ENCODE peak calls at places on chromosome 9, in five cellular contexts. J is stimulated activated CD4-positive, alpha-beta T cell treated with anti-CD3 and anti-CD28 coated beads, TNF-alpha, amount 100 ng/mL, for 48 hours; C is PC-9; Q is hepatocyte; O is transverse colon. V is an unnamed sample.

GRCh38 chr9:136754059-136754572 is 3.9 kb downstream of the LCN8 start:
- DNase-seq in J (no peak), O (no peak), C (no peak), Q (no peak), V (no peak)

GRCh38 chr9:86563350-86563749 is 209.1 kb upstream of the TUT7 start:
- DNase-seq in C (no peak), J (no peak), O (no peak), Q (peak), V (no peak)

GRCh38 chr9:120389300-120389699 is 190.7 kb downstream of the CDK5RAP2 start:
- DNase-seq in C (no peak), J (no peak), Q (no peak), O (no peak), V (no peak)

GRCh38 chr9:129236441-129237145 is 58.5 kb upstream of the IER5L start:
- DNase-seq in C (no peak), O (no peak), J (no peak), Q (no peak), V (no peak)

GRCh38 chr9:131739988-131740648 is at the start of gene RAPGEF1:
- DNase-seq in C (peak), Q (peak), J (peak), O (peak), V (peak)

GRCh38 chr9:96160168-96160567 is 141.8 kb downstream of the HSD17B3 start:
- DNase-seq in O (no peak), Q (no peak), C (no peak), J (no peak), V (no peak)

GRCh38 chr9:128558431-128559310 is 6.3 kb downstream of the SPTAN1 start:
- DNase-seq in O (peak), J (peak), C (peak), Q (peak), V (peak)

GRCh38 chr9:20684865-20685696 is 1.0 kb downstream of the FOCAD start:
- DNase-seq in J (no peak), C (no peak), O (no peak), Q (peak), V (no peak)

GRCh38 chr9:134683714-134684374 is 42.2 kb downstream of the COL5A1 start:
- DNase-seq in C (no peak), J (no peak), Q (no peak), O (no peak), V (no peak)

GRCh38 chr9:84669293-84670105 is at the start of gene NTRK2:
- DNase-seq in J (no peak), C (no peak), Q (peak), O (no peak), V (peak)

GRCh38 chr9:122991370-122991830 is 42.1 kb upstream of the GPR21 start:
- DNase-seq in J (peak), O (no peak), C (peak), Q (peak), V (peak)

GRCh38 chr9:125361837-125362531 is 100.4 kb downstream of the GAPVD1 start:
- DNase-seq in Q (peak), O (no peak), C (no peak), J (no peak), V (no peak)

GRCh38 chr9:104386425-104387069 is 117.5 kb upstream of the OR13F1 start:
- DNase-seq in O (no peak), Q (peak), C (no peak), J (no peak), V (no peak)

GRCh38 chr9:115369322-115369957 is 251.5 kb upstream of the TNC start:
- DNase-seq in Q (peak), J (no peak), O (no peak), C (no peak), V (no peak)

GRCh38 chr9:19233344-19233743 is 2.9 kb downstream of the DENND4C start:
- DNase-seq in J (no peak), O (no peak), C (no peak), Q (no peak), V (peak)

GRCh38 chr9:89387197-89387849 is 69.0 kb downstream of the SECISBP2 start:
- DNase-seq in J (no peak), C (no peak), Q (no peak), O (no peak), V (no peak)

GRCh38 chr9:1100192-1100591 is 50.0 kb downstream of the DMRT2 start:
- DNase-seq in C (no peak), J (no peak), Q (no peak), O (no peak), V (no peak)

GRCh38 chr9:76333964-76334363 is 60.3 kb downstream of the RFK start:
- DNase-seq in C (no peak), O (no peak), J (no peak), Q (no peak), V (no peak)

GRCh38 chr9:84839538-84839937 is 170.0 kb downstream of the NTRK2 start:
- DNase-seq in Q (peak), J (no peak), O (no peak), C (no peak), V (no peak)

GRCh38 chr9:132986586-132986985 is 8.1 kb downstream of the GFI1B start:
- DNase-seq in O (no peak), Q (no peak), J (no peak), C (no peak), V (no peak)

GRCh38 chr9:136086951-136087740 is 7.9 kb downstream of the NACC2 start:
- DNase-seq in J (no peak), C (no peak), O (no peak), Q (no peak), V (no peak)

GRCh38 chr9:113274474-113275146 is 762 bp downstream of the CDC26 start:
- DNase-seq in J (peak), O (no peak), Q (peak), C (peak), V (no peak)

GRCh38 chr9:69677931-69678330 is 5.8 kb upstream of the APBA1 start:
- DNase-seq in Q (no peak), O (no peak), C (no peak), J (no peak), V (no peak)

V was measured in thyroid gland.